ENCODE peak calls at places on chromosomes 5 and 9, in six cellular contexts. E is neural progenitor cell, C is uterus, F is mesothelial cell of epicardium, T is AG04450, W is cardiac muscle cell. M is an unnamed sample.

GRCh38 chr5:160556886-160557285 is 135.2 kb downstream of the PTTG1 start:
- DNase-seq in E (no peak), C (no peak), F (no peak), T (peak; percentile 7), W (no peak), M (no peak)

GRCh38 chr9:128554155-128554862 is 1.9 kb downstream of the SPTAN1 start:
- DNase-seq in C (peak; percentile 76), T (peak; percentile 79), W (peak; percentile 85), F (peak; percentile 46), E (peak; percentile 85), M (no peak)

GRCh38 chr5:128644863-128645262 is 106.8 kb upstream of the FBN2 start:
- DNase-seq in T (peak; percentile 63), W (no peak), F (no peak), E (no peak), C (no peak), M (no peak)

GRCh38 chr9:115104908-115105307 is 13.0 kb downstream of the TNC start:
- DNase-seq in C (no peak), T (no peak), W (no peak), F (no peak), E (no peak), M (no peak)

GRCh38 chr5:122141751-122142150 is 12.4 kb downstream of the ZNF474 start:
- DNase-seq in F (no peak), T (no peak), C (no peak), E (no peak), W (no peak), M (no peak)

GRCh38 chr5:96434201-96434645 is 1.2 kb upstream of the PCSK1 start:
- DNase-seq in W (peak; percentile 90), C (no peak), E (peak; percentile 92), F (peak; percentile 56), T (peak; percentile 42), M (peak; percentile 62)

GRCh38 chr9:37464426-37465248 is 613 bp downstream of the ZBTB5 start:
- DNase-seq in C (peak; percentile 71), W (peak; percentile 83), T (no peak), F (peak; percentile 75), E (no peak), M (peak; percentile 80)

GRCh38 chr9:130433168-130433946 is 11.4 kb upstream of the ASS1 start:
- DNase-seq in F (peak; percentile 60), W (peak; percentile 83), T (no peak), C (no peak), E (peak; percentile 91), M (no peak)

GRCh38 chr9:16543225-16543624 is 327.2 kb downstream of the BNC2 start:
- DNase-seq in W (no peak), F (no peak), C (no peak), T (no peak), E (no peak), M (no peak)

GRCh38 chr5:90606539-90606938 is 47.9 kb downstream of the ADGRV1 start:
- DNase-seq in W (peak; percentile 28), E (peak; percentile 16), T (no peak), F (no peak), C (no peak), M (no peak)

GRCh38 chr9:22141906-22142305 is 132.8 kb upstream of the CDKN2B start:
- DNase-seq in W (no peak), E (peak; percentile 8), T (no peak), C (no peak), F (no peak), M (no peak)

GRCh38 chr9:16119861-16120641 is 567.2 kb downstream of the CCDC171 start:
- DNase-seq in C (no peak), T (no peak), E (no peak), W (no peak), F (no peak), M (no peak)

GRCh38 chr5:56232538-56232937 is 592 bp downstream of the ANKRD55 start:
- DNase-seq in C (no peak), T (no peak), F (no peak), W (no peak), E (no peak), M (no peak)

GRCh38 chr9:137781906-137782585 is 95.5 kb upstream of the CACNA1B start:
- DNase-seq in F (no peak), W (no peak), E (no peak), C (no peak), T (no peak), M (no peak)

GRCh38 chr5:141785667-141786066 is 92.5 kb downstream of the PCDH1 start:
- DNase-seq in C (no peak), W (no peak), T (no peak), F (no peak), E (no peak), M (no peak)

GRCh38 chr9:88826651-88827245 is 164.5 kb upstream of the S1PR3 start:
- DNase-seq in C (no peak), W (no peak), E (no peak), F (no peak), T (peak; percentile 39), M (no peak)

GRCh38 chr5:179467441-179467840 is 82.9 kb upstream of the RUFY1 start:
- DNase-seq in E (no peak), T (no peak), W (no peak), C (no peak), F (no peak), M (no peak)

GRCh38 chr5:96809898-96810297 is 2.2 kb upstream of the ERAP1 start:
- DNase-seq in W (no peak), C (no peak), F (no peak), E (no peak), T (no peak), M (peak; percentile 74)

GRCh38 chr9:113302792-113303418 is at the start of gene RNF183:
- DNase-seq in W (no peak), T (no peak), C (no peak), F (no peak), E (peak; percentile 61), M (peak; percentile 63)

GRCh38 chr5:156505101-156505500 is 178.1 kb downstream of the SGCD start:
- DNase-seq in C (no peak), W (no peak), F (no peak), T (no peak), E (no peak), M (no peak)

DNA sequence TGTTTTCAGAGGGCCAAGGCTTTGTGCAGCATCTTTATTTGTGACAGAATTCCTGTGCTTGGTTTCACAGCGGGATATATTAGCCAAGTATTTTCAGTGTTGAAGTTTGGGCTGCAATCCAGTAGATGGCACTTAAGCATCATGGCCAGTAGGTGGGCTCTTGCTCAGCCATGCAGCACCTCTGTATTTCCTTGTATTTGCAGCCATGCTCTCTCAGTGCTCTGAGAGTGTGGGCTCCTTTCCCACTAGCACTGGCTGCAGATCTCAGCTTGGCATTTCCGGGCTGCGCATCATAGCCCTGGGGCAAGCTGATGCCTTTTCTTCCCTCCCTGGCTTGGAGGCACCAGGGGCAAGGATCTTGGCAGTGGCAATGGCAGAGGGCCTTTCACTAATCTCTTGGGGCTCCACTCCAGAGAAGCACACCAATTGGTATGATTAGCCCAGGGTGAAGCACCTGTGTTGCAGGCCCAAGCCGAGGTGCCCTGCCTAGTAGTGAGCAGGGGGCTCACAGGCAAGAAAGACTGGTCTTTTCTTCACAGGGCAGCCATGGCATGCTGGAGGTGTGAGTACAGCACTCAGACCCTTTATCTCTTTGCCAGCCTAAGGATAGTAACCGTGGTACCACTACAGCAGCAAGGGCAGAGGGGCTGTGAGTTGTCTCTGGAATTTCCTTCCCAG is 48.3 kb downstream of the SLCO6A1 start:
- DNase-seq in E (peak; percentile 11), C (no peak), F (no peak), T (no peak), W (no peak), M (no peak)
- TF ChIP-seq CTCF in E (peak; percentile 34), C (no peak), F (no peak), T (no peak), W (no peak), M (no peak)

DNA sequence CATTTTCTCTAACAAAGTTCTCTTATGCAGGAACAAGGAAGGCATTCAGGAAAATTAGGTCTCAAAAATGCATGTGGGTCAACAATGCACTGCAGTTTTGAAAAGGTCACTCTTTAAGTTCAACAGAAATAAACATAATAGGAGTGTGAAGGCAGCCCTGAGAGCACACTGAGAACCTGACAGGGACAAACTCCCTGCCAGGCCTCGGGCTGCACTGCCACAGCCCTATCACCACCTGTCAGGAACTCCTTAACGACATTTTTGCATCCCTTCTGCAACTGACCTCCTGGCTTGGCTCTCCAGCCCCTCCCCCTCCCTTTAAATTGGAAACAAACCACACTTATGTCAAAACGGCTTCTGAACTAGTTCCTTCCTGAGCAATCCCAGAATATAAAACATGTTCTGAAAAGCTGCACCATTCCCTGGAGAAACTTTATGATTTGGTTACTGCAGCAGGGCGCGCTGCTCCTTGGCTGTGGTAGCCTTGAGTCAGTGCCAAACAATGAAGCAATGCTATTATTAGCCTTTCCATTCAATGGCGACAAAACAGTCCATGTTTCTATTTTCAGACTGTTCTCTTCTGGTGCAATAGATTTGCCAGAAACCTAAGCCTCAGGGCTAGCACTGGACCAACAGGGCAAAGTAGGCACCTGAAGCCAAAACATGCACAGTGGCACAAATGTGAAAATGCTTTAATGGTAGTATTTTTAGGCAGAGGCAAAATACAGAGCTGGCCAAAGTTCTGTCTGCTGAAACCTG is 160.1 kb upstream of the ZNF608 start:
- DNase-seq in W (peak; percentile 81), E (peak; percentile 53), T (peak; percentile 26), F (no peak), C (peak; percentile 85), M (no peak)
- TF ChIP-seq CTCF in W (peak; percentile 22), E (no peak), T (peak; percentile 23), F (no peak), C (peak; percentile 32), M (no peak)

DNA sequence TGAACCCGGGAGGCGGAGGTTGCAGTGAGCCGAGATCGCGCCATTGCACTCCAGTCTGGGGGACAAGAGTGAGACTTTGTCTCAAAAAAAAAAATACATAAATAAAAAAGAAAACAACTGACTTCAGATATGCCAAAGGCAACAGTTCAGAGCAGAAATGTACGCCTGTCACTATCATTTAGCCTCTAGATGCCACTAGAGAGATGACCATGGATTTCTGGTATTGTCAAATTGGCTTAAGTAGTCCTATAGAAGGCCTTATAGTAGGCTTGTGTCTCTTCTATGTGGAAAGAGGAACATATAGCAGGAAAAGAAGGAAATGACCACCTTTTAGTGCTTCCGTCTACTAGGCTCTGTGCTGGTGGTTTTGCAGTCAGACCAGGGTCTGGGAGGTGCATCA is 17.3 kb downstream of the AGXT2 start:
- DNase-seq in F (no peak), C (no peak), T (no peak), W (no peak), E (no peak), M (no peak)
- TF ChIP-seq CTCF in F (no peak), C (no peak), T (no peak), W (no peak), E (no peak), M (no peak)

GRCh38 chr9:133160742-133161541 is 2.8 kb downstream of the GBGT1 start:
- DNase-seq in E (peak; percentile 45), W (peak; percentile 61), C (peak; percentile 67), F (no peak), T (no peak), M (peak; percentile 80)
- TF ChIP-seq CTCF in E (peak; percentile 56), W (peak; percentile 80), C (peak; percentile 69), F (peak; percentile 68), T (peak; percentile 77), M (peak; percentile 90)

DNA sequence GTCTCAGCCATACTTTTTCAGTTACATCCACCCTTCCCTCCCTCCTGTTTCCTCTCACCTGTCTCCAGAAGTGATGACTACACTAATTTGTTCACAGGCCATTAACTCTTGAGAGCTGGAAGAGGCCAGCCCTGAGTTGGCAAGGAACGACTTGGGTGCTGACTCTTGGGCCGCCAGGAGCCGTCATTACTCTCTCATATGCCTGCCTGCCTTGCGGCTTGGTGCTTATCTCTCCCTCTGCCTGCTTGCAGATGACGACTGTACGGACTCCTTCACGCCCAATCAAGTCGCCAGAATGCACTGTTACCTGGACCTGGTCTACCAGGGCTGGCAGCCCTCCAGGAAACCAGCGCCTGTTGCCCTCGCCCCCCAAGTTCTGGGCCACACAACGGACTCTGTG is 66.1 kb downstream of the PAPPA start:
- DNase-seq in T (no peak), W (peak; percentile 77), F (no peak), C (no peak), E (no peak), M (no peak)
- TF ChIP-seq CTCF in T (no peak), W (no peak), F (no peak), C (no peak), E (no peak), M (no peak)

M was measured in left lung.